ENCODE peak calls at places on chromosomes 4 and X, in seven cellular contexts. One of them, this sample, is unnamed.

GRCh38 chr4:1211951-1212545 is 36.9 kb downstream of the CTBP1 start:
- DNase-seq in IMR-90: no peak
- DNase-seq in fibroblast of mammary gland: no peak
- DNase-seq in endothelial cell of umbilical vein: no peak
- DNase-seq in endothelial cell: no peak
- DNase-seq in activated CD8-positive, alpha-beta T cell treated with anti-CD3 and anti-CD28 coated beads for 36 hours: no peak
- DNase-seq in HFF-Myc: no peak
- DNase-seq in this sample: no peak

GRCh38 chr4:28449080-28449479 is 1588.4 kb downstream of the STIM2 start:
- DNase-seq in endothelial cell: no peak
- DNase-seq in IMR-90: no peak
- DNase-seq in fibroblast of mammary gland: no peak
- DNase-seq in activated CD8-positive, alpha-beta T cell treated with anti-CD3 and anti-CD28 coated beads for 36 hours: no peak
- DNase-seq in endothelial cell of umbilical vein: no peak
- DNase-seq in HFF-Myc: no peak
- DNase-seq in this sample: no peak

GRCh38 chr4:183571350-183572076 is 66.7 kb downstream of the ING2 start:
- DNase-seq in endothelial cell of umbilical vein: no peak
- DNase-seq in fibroblast of mammary gland: peak
- DNase-seq in HFF-Myc: peak
- DNase-seq in activated CD8-positive, alpha-beta T cell treated with anti-CD3 and anti-CD28 coated beads for 36 hours: no peak
- DNase-seq in endothelial cell: no peak
- DNase-seq in IMR-90: peak
- DNase-seq in this sample: no peak

GRCh38 chr4:648579-649292 is 23.4 kb downstream of the PDE6B start:
- DNase-seq in IMR-90: no peak
- DNase-seq in HFF-Myc: no peak
- DNase-seq in activated CD8-positive, alpha-beta T cell treated with anti-CD3 and anti-CD28 coated beads for 36 hours: no peak
- DNase-seq in endothelial cell: no peak
- DNase-seq in fibroblast of mammary gland: no peak
- DNase-seq in endothelial cell of umbilical vein: no peak
- DNase-seq in this sample: no peak

GRCh38 chr4:174746710-174747109 is 82.3 kb downstream of the GLRA3 start:
- DNase-seq in activated CD8-positive, alpha-beta T cell treated with anti-CD3 and anti-CD28 coated beads for 36 hours: no peak
- DNase-seq in IMR-90: no peak
- DNase-seq in fibroblast of mammary gland: no peak
- DNase-seq in endothelial cell: no peak
- DNase-seq in HFF-Myc: no peak
- DNase-seq in endothelial cell of umbilical vein: no peak
- DNase-seq in this sample: no peak

GRCh38 chr4:71974681-71975080 is 57.1 kb upstream of the NPFFR2 start:
- DNase-seq in IMR-90: peak
- DNase-seq in endothelial cell: no peak
- DNase-seq in fibroblast of mammary gland: peak
- DNase-seq in endothelial cell of umbilical vein: no peak
- DNase-seq in HFF-Myc: no peak
- DNase-seq in activated CD8-positive, alpha-beta T cell treated with anti-CD3 and anti-CD28 coated beads for 36 hours: no peak
- DNase-seq in this sample: no peak

GRCh38 chrX:97638621-97639020 is 754.9 kb downstream of the RPA4 start:
- DNase-seq in endothelial cell: no peak
- DNase-seq in IMR-90: no peak
- DNase-seq in fibroblast of mammary gland: no peak
- DNase-seq in endothelial cell of umbilical vein: no peak
- DNase-seq in activated CD8-positive, alpha-beta T cell treated with anti-CD3 and anti-CD28 coated beads for 36 hours: no peak
- DNase-seq in HFF-Myc: no peak
- DNase-seq in this sample: no peak

GRCh38 chr4:147822128-147822527 is 90.2 kb downstream of the ARHGAP10 start:
- DNase-seq in activated CD8-positive, alpha-beta T cell treated with anti-CD3 and anti-CD28 coated beads for 36 hours: no peak
- DNase-seq in endothelial cell: no peak
- DNase-seq in IMR-90: peak
- DNase-seq in HFF-Myc: no peak
- DNase-seq in endothelial cell of umbilical vein: peak
- DNase-seq in fibroblast of mammary gland: peak
- DNase-seq in this sample: no peak

GRCh38 chr4:29581469-29581868 is 1138.7 kb upstream of the PCDH7 start:
- DNase-seq in HFF-Myc: no peak
- DNase-seq in activated CD8-positive, alpha-beta T cell treated with anti-CD3 and anti-CD28 coated beads for 36 hours: no peak
- DNase-seq in IMR-90: peak
- DNase-seq in endothelial cell: no peak
- DNase-seq in endothelial cell of umbilical vein: peak
- DNase-seq in fibroblast of mammary gland: no peak
- DNase-seq in this sample: no peak

GRCh38 chr4:7206856-7207567 is 14.7 kb downstream of the SORCS2 start:
- DNase-seq in activated CD8-positive, alpha-beta T cell treated with anti-CD3 and anti-CD28 coated beads for 36 hours: no peak
- DNase-seq in endothelial cell: no peak
- DNase-seq in IMR-90: peak
- DNase-seq in fibroblast of mammary gland: peak
- DNase-seq in HFF-Myc: peak
- DNase-seq in endothelial cell of umbilical vein: peak
- DNase-seq in this sample: no peak

GRCh38 chrX:7889680-7890079 is 37.5 kb downstream of the PNPLA4 start:
- DNase-seq in fibroblast of mammary gland: peak
- DNase-seq in IMR-90: peak
- DNase-seq in HFF-Myc: no peak
- DNase-seq in activated CD8-positive, alpha-beta T cell treated with anti-CD3 and anti-CD28 coated beads for 36 hours: no peak
- DNase-seq in endothelial cell: no peak
- DNase-seq in endothelial cell of umbilical vein: no peak
- DNase-seq in this sample: no peak

GRCh38 chrX:154025230-154025629 is 5.5 kb upstream of the IRAK1 start:
- DNase-seq in endothelial cell of umbilical vein: no peak
- DNase-seq in HFF-Myc: no peak
- DNase-seq in activated CD8-positive, alpha-beta T cell treated with anti-CD3 and anti-CD28 coated beads for 36 hours: no peak
- DNase-seq in IMR-90: no peak
- DNase-seq in fibroblast of mammary gland: no peak
- DNase-seq in endothelial cell: no peak
- DNase-seq in this sample: no peak

GRCh38 chrX:22314211-22314610 is 41.5 kb downstream of the CBLL2 start:
- DNase-seq in activated CD8-positive, alpha-beta T cell treated with anti-CD3 and anti-CD28 coated beads for 36 hours: no peak
- DNase-seq in fibroblast of mammary gland: peak
- DNase-seq in HFF-Myc: no peak
- DNase-seq in endothelial cell of umbilical vein: peak
- DNase-seq in endothelial cell: no peak
- DNase-seq in IMR-90: no peak
- DNase-seq in this sample: no peak

GRCh38 chr4:86934147-86934771 is 552 bp upstream of the AFF1 start:
- DNase-seq in HFF-Myc: no peak
- DNase-seq in fibroblast of mammary gland: no peak
- DNase-seq in endothelial cell: no peak
- DNase-seq in endothelial cell of umbilical vein: no peak
- DNase-seq in IMR-90: no peak
- DNase-seq in activated CD8-positive, alpha-beta T cell treated with anti-CD3 and anti-CD28 coated beads for 36 hours: no peak
- DNase-seq in this sample: no peak

GRCh38 chrX:19814240-19814639 is 73.2 kb downstream of the SH3KBP1 start:
- DNase-seq in HFF-Myc: no peak
- DNase-seq in IMR-90: no peak
- DNase-seq in activated CD8-positive, alpha-beta T cell treated with anti-CD3 and anti-CD28 coated beads for 36 hours: no peak
- DNase-seq in fibroblast of mammary gland: no peak
- DNase-seq in endothelial cell: no peak
- DNase-seq in endothelial cell of umbilical vein: no peak
- DNase-seq in this sample: no peak
- TF ChIP-seq CTCF in HFF-Myc: no peak
- TF ChIP-seq CTCF in IMR-90: no peak
- TF ChIP-seq CTCF in activated CD8-positive, alpha-beta T cell treated with anti-CD3 and anti-CD28 coated beads for 36 hours: no peak
- TF ChIP-seq CTCF in fibroblast of mammary gland: no peak
- TF ChIP-seq CTCF in endothelial cell: no peak
- TF ChIP-seq CTCF in endothelial cell of umbilical vein: no peak
- TF ChIP-seq CTCF in this sample: peak

GRCh38 chrX:70973221-70973620 is 42.3 kb upstream of the SLC7A3 start:
- DNase-seq in IMR-90: peak
- DNase-seq in activated CD8-positive, alpha-beta T cell treated with anti-CD3 and anti-CD28 coated beads for 36 hours: no peak
- DNase-seq in fibroblast of mammary gland: no peak
- DNase-seq in endothelial cell: no peak
- DNase-seq in HFF-Myc: no peak
- DNase-seq in endothelial cell of umbilical vein: no peak
- DNase-seq in this sample: no peak
- TF ChIP-seq CTCF in IMR-90: no peak
- TF ChIP-seq CTCF in activated CD8-positive, alpha-beta T cell treated with anti-CD3 and anti-CD28 coated beads for 36 hours: no peak
- TF ChIP-seq CTCF in fibroblast of mammary gland: no peak
- TF ChIP-seq CTCF in endothelial cell: no peak
- TF ChIP-seq CTCF in HFF-Myc: no peak
- TF ChIP-seq CTCF in endothelial cell of umbilical vein: no peak
- TF ChIP-seq CTCF in this sample: no peak

GRCh38 chr4:141654098-141654497 is 17.7 kb downstream of the IL15 start:
- DNase-seq in fibroblast of mammary gland: peak
- DNase-seq in HFF-Myc: no peak
- DNase-seq in endothelial cell of umbilical vein: peak
- DNase-seq in endothelial cell: peak
- DNase-seq in IMR-90: peak
- DNase-seq in activated CD8-positive, alpha-beta T cell treated with anti-CD3 and anti-CD28 coated beads for 36 hours: no peak
- DNase-seq in this sample: no peak
- TF ChIP-seq CTCF in fibroblast of mammary gland: peak
- TF ChIP-seq CTCF in HFF-Myc: peak
- TF ChIP-seq CTCF in endothelial cell of umbilical vein: peak
- TF ChIP-seq CTCF in endothelial cell: no peak
- TF ChIP-seq CTCF in IMR-90: peak
- TF ChIP-seq CTCF in activated CD8-positive, alpha-beta T cell treated with anti-CD3 and anti-CD28 coated beads for 36 hours: no peak
- TF ChIP-seq CTCF in this sample: peak

DNA sequence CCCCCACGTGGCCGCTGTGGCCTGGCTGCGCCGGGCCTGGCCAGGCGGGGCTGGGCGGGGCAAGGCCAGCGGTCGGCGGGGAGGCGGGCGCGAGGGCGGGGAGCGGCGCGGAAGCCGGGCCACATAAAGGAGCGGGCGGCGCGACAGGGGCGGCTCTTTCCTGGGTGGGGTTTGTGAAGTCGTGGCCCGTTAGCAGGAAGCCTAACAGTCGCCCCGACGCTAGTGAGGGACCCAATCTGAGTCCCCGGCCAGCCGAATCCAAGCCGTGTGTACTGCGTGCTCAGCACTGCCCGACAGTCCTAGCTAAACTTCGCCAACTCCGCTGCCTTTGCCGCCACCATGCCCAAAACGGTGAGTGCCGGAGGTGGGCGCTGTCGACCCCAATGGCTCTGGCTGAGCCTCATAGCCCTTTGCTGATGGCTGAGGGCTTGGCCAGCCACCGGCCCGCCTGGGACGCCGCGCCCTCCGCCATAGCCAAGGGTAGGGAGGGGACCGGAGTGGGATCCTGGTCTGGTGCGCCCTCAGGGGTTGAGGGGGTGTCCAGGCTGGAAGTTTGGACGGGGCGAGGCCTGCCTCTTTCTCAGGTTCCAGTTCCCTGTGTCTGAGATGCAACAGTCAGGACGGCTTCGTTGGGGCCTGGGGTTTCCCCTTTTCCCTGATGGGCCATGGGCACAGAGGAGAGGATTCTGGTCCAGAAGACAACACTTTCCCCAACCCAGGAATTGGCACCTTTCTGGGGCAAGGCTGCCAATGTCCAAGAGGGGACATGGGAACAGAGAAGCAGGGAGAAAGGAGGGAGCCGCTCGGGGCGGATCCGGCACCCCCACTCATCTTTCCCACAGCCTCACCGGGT is at the start of gene MSN:
- DNase-seq in fibroblast of mammary gland: peak
- DNase-seq in endothelial cell of umbilical vein: peak
- DNase-seq in HFF-Myc: no peak
- DNase-seq in activated CD8-positive, alpha-beta T cell treated with anti-CD3 and anti-CD28 coated beads for 36 hours: peak
- DNase-seq in IMR-90: peak
- DNase-seq in endothelial cell: peak
- DNase-seq in this sample: peak
- TF ChIP-seq CTCF in fibroblast of mammary gland: peak
- TF ChIP-seq CTCF in endothelial cell of umbilical vein: no peak
- TF ChIP-seq CTCF in HFF-Myc: no peak
- TF ChIP-seq CTCF in activated CD8-positive, alpha-beta T cell treated with anti-CD3 and anti-CD28 coated beads for 36 hours: no peak
- TF ChIP-seq CTCF in IMR-90: no peak
- TF ChIP-seq CTCF in endothelial cell: no peak
- TF ChIP-seq CTCF in this sample: peak

DNA sequence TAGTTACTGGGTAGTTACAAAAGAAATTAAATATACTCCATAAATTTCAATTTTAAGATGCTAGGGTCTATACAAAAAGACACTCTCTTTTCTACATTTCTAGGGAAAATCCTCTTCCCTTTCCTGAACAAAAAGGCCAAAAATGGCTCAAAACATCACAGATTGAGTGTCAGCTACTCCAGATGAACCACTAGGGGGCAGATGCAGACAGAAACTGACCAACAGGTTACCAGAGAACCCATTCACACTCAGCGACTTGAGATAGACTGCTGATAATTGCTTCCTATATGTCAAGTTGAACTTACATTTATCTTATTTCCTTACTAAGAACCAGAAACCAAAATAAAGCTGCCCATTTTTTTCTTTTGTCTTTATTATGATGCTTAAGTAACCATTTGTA is 83.4 kb upstream of the MID1IP1 start:
- DNase-seq in HFF-Myc: peak
- DNase-seq in endothelial cell of umbilical vein: peak
- DNase-seq in IMR-90: peak
- DNase-seq in endothelial cell: peak
- DNase-seq in activated CD8-positive, alpha-beta T cell treated with anti-CD3 and anti-CD28 coated beads for 36 hours: peak
- DNase-seq in fibroblast of mammary gland: peak
- DNase-seq in this sample: peak
- TF ChIP-seq CTCF in HFF-Myc: peak
- TF ChIP-seq CTCF in endothelial cell of umbilical vein: peak
- TF ChIP-seq CTCF in IMR-90: peak
- TF ChIP-seq CTCF in endothelial cell: peak
- TF ChIP-seq CTCF in activated CD8-positive, alpha-beta T cell treated with anti-CD3 and anti-CD28 coated beads for 36 hours: peak
- TF ChIP-seq CTCF in fibroblast of mammary gland: peak
- TF ChIP-seq CTCF in this sample: no peak

GRCh38 chrX:32408389-32408788 is 803.0 kb downstream of the DMD start:
- DNase-seq in HFF-Myc: no peak
- DNase-seq in IMR-90: no peak
- DNase-seq in fibroblast of mammary gland: peak
- DNase-seq in endothelial cell of umbilical vein: no peak
- DNase-seq in activated CD8-positive, alpha-beta T cell treated with anti-CD3 and anti-CD28 coated beads for 36 hours: peak
- DNase-seq in endothelial cell: peak
- DNase-seq in this sample: no peak
- TF ChIP-seq CTCF in HFF-Myc: no peak
- TF ChIP-seq CTCF in IMR-90: peak
- TF ChIP-seq CTCF in fibroblast of mammary gland: no peak
- TF ChIP-seq CTCF in endothelial cell of umbilical vein: no peak
- TF ChIP-seq CTCF in activated CD8-positive, alpha-beta T cell treated with anti-CD3 and anti-CD28 coated beads for 36 hours: no peak
- TF ChIP-seq CTCF in endothelial cell: no peak
- TF ChIP-seq CTCF in this sample: peak

DNA sequence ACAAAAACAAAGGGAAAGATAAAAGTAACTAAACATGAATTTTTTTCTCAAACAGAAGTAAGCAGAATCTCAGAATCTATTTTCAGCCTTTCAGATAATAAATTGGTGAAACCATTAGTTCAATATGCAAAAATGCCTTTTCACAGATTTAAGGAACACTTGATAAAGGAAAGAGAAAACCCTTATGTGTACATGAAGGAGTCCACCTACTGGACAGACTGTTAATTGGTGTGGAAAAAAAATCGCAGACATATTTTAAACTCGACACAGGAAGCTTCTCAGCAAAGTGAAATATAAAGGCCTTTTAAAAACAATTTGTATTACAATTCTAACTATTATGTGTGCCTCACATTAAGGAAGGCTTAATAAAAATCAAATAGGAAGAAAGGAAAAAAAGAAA is 22.3 kb downstream of the COX7B2 start:
- DNase-seq in endothelial cell: no peak
- DNase-seq in HFF-Myc: no peak
- DNase-seq in endothelial cell of umbilical vein: peak
- DNase-seq in IMR-90: peak
- DNase-seq in fibroblast of mammary gland: peak
- DNase-seq in activated CD8-positive, alpha-beta T cell treated with anti-CD3 and anti-CD28 coated beads for 36 hours: no peak
- DNase-seq in this sample: no peak
- TF ChIP-seq CTCF in endothelial cell: no peak
- TF ChIP-seq CTCF in HFF-Myc: no peak
- TF ChIP-seq CTCF in endothelial cell of umbilical vein: no peak
- TF ChIP-seq CTCF in IMR-90: peak
- TF ChIP-seq CTCF in fibroblast of mammary gland: peak
- TF ChIP-seq CTCF in activated CD8-positive, alpha-beta T cell treated with anti-CD3 and anti-CD28 coated beads for 36 hours: no peak
- TF ChIP-seq CTCF in this sample: peak

GRCh38 chr4:20249333-20249732 is 2.4 kb upstream of the SLIT2 start:
- DNase-seq in endothelial cell: no peak
- DNase-seq in IMR-90: peak
- DNase-seq in activated CD8-positive, alpha-beta T cell treated with anti-CD3 and anti-CD28 coated beads for 36 hours: no peak
- DNase-seq in HFF-Myc: no peak
- DNase-seq in fibroblast of mammary gland: peak
- DNase-seq in endothelial cell of umbilical vein: peak
- DNase-seq in this sample: no peak
- TF ChIP-seq CTCF in endothelial cell: no peak
- TF ChIP-seq CTCF in IMR-90: peak
- TF ChIP-seq CTCF in activated CD8-positive, alpha-beta T cell treated with anti-CD3 and anti-CD28 coated beads for 36 hours: no peak
- TF ChIP-seq CTCF in HFF-Myc: peak
- TF ChIP-seq CTCF in fibroblast of mammary gland: peak
- TF ChIP-seq CTCF in endothelial cell of umbilical vein: peak
- TF ChIP-seq CTCF in this sample: no peak

GRCh38 chr4:4384837-4385236 is 2.1 kb upstream of the NSG1 start:
- DNase-seq in HFF-Myc: no peak
- DNase-seq in fibroblast of mammary gland: peak
- DNase-seq in endothelial cell of umbilical vein: no peak
- DNase-seq in activated CD8-positive, alpha-beta T cell treated with anti-CD3 and anti-CD28 coated beads for 36 hours: peak
- DNase-seq in IMR-90: peak
- DNase-seq in endothelial cell: peak
- DNase-seq in this sample: no peak
- TF ChIP-seq CTCF in HFF-Myc: peak
- TF ChIP-seq CTCF in fibroblast of mammary gland: peak
- TF ChIP-seq CTCF in endothelial cell of umbilical vein: peak
- TF ChIP-seq CTCF in activated CD8-positive, alpha-beta T cell treated with anti-CD3 and anti-CD28 coated beads for 36 hours: peak
- TF ChIP-seq CTCF in IMR-90: peak
- TF ChIP-seq CTCF in endothelial cell: peak
- TF ChIP-seq CTCF in this sample: peak

This sample was measured in GM10248.